ENCODE peak calls at places on chromosome 7, in ten cellular contexts. N, O, B, U, W, J, T, K, Y and H are unnamed samples.

GRCh38 chr7:22110227-22110839 is 164.6 kb upstream of the CDCA7L start:
- DNase-seq in B (peak; percentile 92), J (peak; percentile 81), U (peak; percentile 69), N (peak; percentile 50), O (peak; percentile 38), W (peak; percentile 83), K (peak; percentile 83), T (peak; percentile 31), Y (no peak), H (peak; percentile 87)

GRCh38 chr7:142898377-142899235 is 13.1 kb upstream of the TRPV6 start:
- DNase-seq in Y (no peak), U (no peak), J (peak; percentile 62), W (no peak), K (no peak), O (no peak), B (no peak), N (no peak), T (no peak), H (no peak)

GRCh38 chr7:88329532-88330463 is 23.1 kb upstream of the STEAP4 start:
- DNase-seq in J (no peak), U (no peak), K (no peak), O (no peak), N (no peak), T (peak; percentile 19), Y (no peak), B (no peak), W (no peak), H (no peak)

GRCh38 chr7:137967143-137968018 is 34.5 kb downstream of the CREB3L2 start:
- DNase-seq in T (no peak), B (peak; percentile 62), W (peak; percentile 63), J (peak; percentile 29), U (no peak), N (no peak), Y (no peak), O (no peak), K (peak; percentile 82), H (no peak)

GRCh38 chr7:69814421-69814962 is 216.2 kb downstream of the AUTS2 start:
- DNase-seq in J (no peak), N (no peak), U (no peak), O (no peak), T (peak; percentile 45), Y (peak; percentile 17), B (peak; percentile 6), K (peak; percentile 49), W (no peak), H (no peak)

GRCh38 chr7:103651558-103651957 is 205.6 kb upstream of the SLC26A5 start:
- DNase-seq in Y (no peak), O (no peak), U (no peak), T (no peak), N (no peak), B (no peak), K (no peak), J (no peak), W (no peak), H (no peak)

GRCh38 chr7:42071372-42072261 is 165.4 kb downstream of the GLI3 start:
- DNase-seq in K (peak; percentile 91), U (no peak), B (peak; percentile 66), J (peak; percentile 65), O (no peak), N (no peak), W (peak; percentile 71), Y (no peak), T (no peak), H (no peak)

GRCh38 chr7:82044497-82045080 is 274.7 kb upstream of the HGF start:
- DNase-seq in Y (no peak), B (peak; percentile 80), W (peak; percentile 62), K (peak; percentile 69), U (peak; percentile 36), T (no peak), N (no peak), J (peak; percentile 54), O (no peak), H (no peak)

GRCh38 chr7:94393251-94393758 is 1.4 kb upstream of the COL1A2 start:
- DNase-seq in U (no peak), B (no peak), K (peak; percentile 46), W (no peak), T (peak; percentile 18), O (no peak), J (no peak), Y (no peak), N (no peak), H (no peak)

GRCh38 chr7:70259497-70259896 is 661.2 kb downstream of the AUTS2 start:
- DNase-seq in K (peak; percentile 82), B (no peak), U (no peak), O (no peak), Y (peak; percentile 15), W (no peak), N (no peak), T (peak; percentile 15), J (no peak), H (no peak)

GRCh38 chr7:136194843-136195242 is 217.7 kb upstream of the MTPN start:
- DNase-seq in W (no peak), Y (no peak), O (no peak), N (no peak), T (no peak), J (no peak), U (no peak), B (no peak), K (no peak), H (no peak)
- TF ChIP-seq CTCF in W (no peak), Y (no peak), O (no peak), N (no peak), T (no peak), J (no peak), U (no peak), B (no peak), K (no peak), H (no peak)

GRCh38 chr7:66502230-66503035 is 126.2 kb upstream of the KCTD7 start:
- DNase-seq in Y (no peak), N (no peak), W (no peak), O (no peak), K (no peak), J (no peak), T (no peak), B (no peak), U (no peak), H (no peak)
- TF ChIP-seq CTCF in Y (no peak), N (no peak), W (no peak), O (peak; percentile 7), K (no peak), J (peak; percentile 14), T (no peak), B (peak; percentile 9), U (no peak), H (no peak)

DNA sequence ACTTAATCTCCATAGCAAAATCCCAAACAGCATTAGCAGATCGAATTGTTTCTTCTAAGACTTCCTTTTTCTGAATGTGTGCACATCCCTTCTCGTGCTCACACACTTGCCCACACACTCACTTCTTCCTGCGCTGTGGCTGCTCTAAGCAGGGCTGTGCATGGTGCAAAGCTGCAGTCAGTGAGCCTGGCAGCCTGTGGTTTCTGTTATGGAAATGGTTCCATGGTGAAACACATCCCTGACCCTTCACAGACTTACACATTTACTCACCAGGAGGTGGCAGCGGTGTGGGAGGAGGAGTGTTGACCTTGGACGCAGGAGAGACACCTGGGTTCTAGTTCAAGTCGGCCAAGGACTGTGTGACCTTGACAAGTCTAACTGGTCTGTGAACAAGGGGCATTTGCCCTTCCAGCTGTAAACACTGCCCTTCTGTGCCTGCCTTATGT is 24.9 kb downstream of the MTURN start:
- DNase-seq in J (no peak), O (no peak), U (no peak), K (peak; percentile 44), N (no peak), W (peak; percentile 46), B (peak; percentile 19), T (no peak), Y (no peak), H (no peak)
- TF ChIP-seq CTCF in J (no peak), O (peak; percentile 35), U (no peak), K (peak; percentile 35), N (no peak), W (peak; percentile 27), B (peak; percentile 32), T (peak; percentile 17), Y (no peak), H (peak; percentile 19)

DNA sequence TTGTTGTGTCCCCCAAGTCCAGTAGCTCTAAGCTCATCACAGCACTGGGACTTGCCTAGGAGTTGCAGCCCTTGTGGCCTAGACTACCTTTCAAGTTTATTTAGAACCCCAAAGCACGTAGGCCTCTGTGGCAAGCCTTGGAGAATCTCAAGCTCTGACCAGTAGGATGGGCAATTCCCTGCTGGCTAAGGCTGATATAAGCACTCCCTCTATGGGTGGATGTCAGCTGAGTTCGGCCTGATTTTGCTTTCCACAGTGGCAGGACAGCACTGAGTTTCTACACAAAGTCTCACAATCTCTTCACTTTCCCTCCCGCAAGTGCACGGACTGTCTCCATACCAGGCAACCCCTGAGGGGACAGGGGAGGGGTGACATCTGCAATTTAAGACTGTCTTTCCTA is 886.4 kb upstream of the LRRN3 start:
- DNase-seq in W (peak; percentile 11), Y (no peak), J (peak; percentile 30), B (no peak), K (no peak), U (peak; percentile 17), O (no peak), T (no peak), N (no peak), H (no peak)
- TF ChIP-seq CTCF in W (peak; percentile 39), Y (no peak), J (no peak), B (no peak), K (no peak), U (no peak), O (peak; percentile 9), T (no peak), N (no peak), H (peak; percentile 34)

GRCh38 chr7:80040335-80040734 is 94.3 kb upstream of the GNAI1 start:
- DNase-seq in B (no peak), N (no peak), K (no peak), T (no peak), Y (no peak), U (no peak), O (no peak), W (no peak), J (no peak), H (no peak)

GRCh38 chr7:80037689-80038088 is 96.9 kb upstream of the GNAI1 start:
- DNase-seq in W (no peak), J (no peak), K (no peak), N (no peak), Y (no peak), T (no peak), O (no peak), U (no peak), B (no peak), H (no peak)

GRCh38 chr7:80040752-80041151 is 93.9 kb upstream of the GNAI1 start:
- DNase-seq in N (no peak), O (no peak), B (no peak), Y (no peak), W (no peak), K (no peak), J (no peak), T (no peak), U (no peak), H (no peak)

GRCh38 chr7:80036107-80036506 is 98.5 kb upstream of the GNAI1 start:
- DNase-seq in B (no peak), W (no peak), O (no peak), N (no peak), J (no peak), K (no peak), T (no peak), Y (no peak), U (no peak), H (no peak)

GRCh38 chr7:80039255-80039884 is 95.3 kb upstream of the GNAI1 start:
- DNase-seq in O (no peak), U (no peak), W (no peak), K (no peak), T (no peak), Y (no peak), N (no peak), B (peak; percentile 27), J (no peak), H (no peak)
- TF ChIP-seq CTCF in O (no peak), U (no peak), W (no peak), K (no peak), T (no peak), Y (no peak), N (no peak), B (no peak), J (no peak), H (no peak)

GRCh38 chr7:73739387-73739767 is 775 bp upstream of the ABHD11 start:
- DNase-seq in Y (no peak), U (no peak), B (no peak), W (no peak), J (no peak), N (no peak), O (no peak), K (no peak), T (no peak), H (no peak)
- TF ChIP-seq CTCF in Y (no peak), U (no peak), B (no peak), W (no peak), J (no peak), N (no peak), O (no peak), K (no peak), T (no peak), H (no peak)